ENCODE peak calls at places on chromosomes 7 and 10, in five cellular contexts. One of them, this sample, is unnamed.

GRCh38 chr7:108358553-108358952 is 97.7 kb downstream of the NRCAM start:
- DNase-seq in stomach: no peak
- DNase-seq in AG04450: peak
- DNase-seq in transverse colon: no peak
- DNase-seq in aorta: no peak
- DNase-seq in this sample: no peak

GRCh38 chr10:116989439-116989838 is 15.5 kb downstream of the SHTN1 start:
- DNase-seq in aorta: no peak
- DNase-seq in stomach: no peak
- DNase-seq in transverse colon: no peak
- DNase-seq in AG04450: no peak
- DNase-seq in this sample: no peak

GRCh38 chr7:41969713-41970112 is 266.8 kb upstream of the INHBA start:
- DNase-seq in AG04450: no peak
- DNase-seq in aorta: no peak
- DNase-seq in transverse colon: no peak
- DNase-seq in stomach: no peak
- DNase-seq in this sample: no peak

GRCh38 chr10:32149257-32149955 is 93.2 kb upstream of the KIF5B start:
- DNase-seq in transverse colon: peak
- DNase-seq in stomach: peak
- DNase-seq in AG04450: peak
- DNase-seq in aorta: peak
- DNase-seq in this sample: no peak

GRCh38 chr7:27839099-27839498 is 99.1 kb downstream of the TAX1BP1 start:
- DNase-seq in transverse colon: no peak
- DNase-seq in AG04450: no peak
- DNase-seq in aorta: no peak
- DNase-seq in stomach: no peak
- DNase-seq in this sample: no peak

GRCh38 chr7:130151591-130152269 is 53.5 kb downstream of the TMEM209 start:
- DNase-seq in AG04450: no peak
- DNase-seq in transverse colon: no peak
- DNase-seq in aorta: no peak
- DNase-seq in stomach: no peak
- DNase-seq in this sample: no peak

GRCh38 chr7:30920021-30920583 is 8.4 kb downstream of the AQP1 start:
- DNase-seq in stomach: no peak
- DNase-seq in AG04450: no peak
- DNase-seq in transverse colon: peak
- DNase-seq in aorta: peak
- DNase-seq in this sample: no peak

GRCh38 chr7:138770904-138771303 is 26.9 kb upstream of the TMEM213 start:
- DNase-seq in stomach: no peak
- DNase-seq in aorta: no peak
- DNase-seq in AG04450: no peak
- DNase-seq in transverse colon: no peak
- DNase-seq in this sample: no peak

GRCh38 chr7:123995617-123996326 is 37.1 kb downstream of the TMEM229A start:
- DNase-seq in AG04450: no peak
- DNase-seq in transverse colon: no peak
- DNase-seq in aorta: no peak
- DNase-seq in stomach: no peak
- DNase-seq in this sample: no peak

GRCh38 chr7:17370901-17371550 is 72.6 kb downstream of the AHR start:
- DNase-seq in aorta: no peak
- DNase-seq in transverse colon: no peak
- DNase-seq in AG04450: no peak
- DNase-seq in stomach: no peak
- DNase-seq in this sample: no peak

GRCh38 chr10:43846187-43846680 is 197.6 kb upstream of the ZNF32 start:
- DNase-seq in transverse colon: no peak
- DNase-seq in AG04450: no peak
- DNase-seq in stomach: no peak
- DNase-seq in aorta: peak
- DNase-seq in this sample: no peak

GRCh38 chr7:47191876-47192291 is 390.0 kb downstream of the TNS3 start:
- DNase-seq in AG04450: no peak
- DNase-seq in transverse colon: peak
- DNase-seq in aorta: no peak
- DNase-seq in stomach: no peak
- DNase-seq in this sample: no peak
- H3K27ac ChIP-seq in AG04450: no peak
- H3K27ac ChIP-seq in transverse colon: peak
- H3K27ac ChIP-seq in aorta: no peak
- H3K27ac ChIP-seq in stomach: no peak
- H3K27ac ChIP-seq in this sample: no peak

GRCh38 chr7:152465118-152465387 is 29.2 kb upstream of the KMT2C start:
- DNase-seq in stomach: no peak
- DNase-seq in aorta: no peak
- DNase-seq in AG04450: no peak
- DNase-seq in transverse colon: no peak
- DNase-seq in this sample: no peak

GRCh38 chr7:152463714-152464311 is 28.0 kb upstream of the KMT2C start:
- DNase-seq in aorta: peak
- DNase-seq in AG04450: peak
- DNase-seq in transverse colon: peak
- DNase-seq in stomach: peak
- DNase-seq in this sample: peak

GRCh38 chr7:152462995-152463713 is 27.4 kb upstream of the KMT2C start:
- DNase-seq in aorta: no peak
- DNase-seq in stomach: no peak
- DNase-seq in AG04450: peak
- DNase-seq in transverse colon: no peak
- DNase-seq in this sample: no peak

GRCh38 chr7:152464312-152465117 is 28.7 kb upstream of the KMT2C start:
- DNase-seq in AG04450: peak
- DNase-seq in stomach: peak
- DNase-seq in transverse colon: peak
- DNase-seq in aorta: peak
- DNase-seq in this sample: peak

GRCh38 chr7:152459724-152460251 is 24.0 kb upstream of the KMT2C start:
- DNase-seq in stomach: no peak
- DNase-seq in transverse colon: peak
- DNase-seq in AG04450: no peak
- DNase-seq in aorta: no peak
- DNase-seq in this sample: no peak
- H3K27ac ChIP-seq in stomach: peak
- H3K27ac ChIP-seq in transverse colon: no peak
- H3K27ac ChIP-seq in AG04450: no peak
- H3K27ac ChIP-seq in aorta: no peak
- H3K27ac ChIP-seq in this sample: no peak

GRCh38 chr10:21313691-21314090 is 211.8 kb downstream of the SKIDA1 start:
- DNase-seq in stomach: no peak
- DNase-seq in aorta: no peak
- DNase-seq in AG04450: no peak
- DNase-seq in transverse colon: no peak
- DNase-seq in this sample: no peak
- H3K27ac ChIP-seq in stomach: no peak
- H3K27ac ChIP-seq in aorta: no peak
- H3K27ac ChIP-seq in AG04450: no peak
- H3K27ac ChIP-seq in transverse colon: no peak
- H3K27ac ChIP-seq in this sample: no peak

GRCh38 chr7:2813350-2814185 is 30.5 kb downstream of the GNA12 start:
- DNase-seq in AG04450: no peak
- DNase-seq in transverse colon: no peak
- DNase-seq in stomach: peak
- DNase-seq in aorta: no peak
- DNase-seq in this sample: no peak
- H3K27ac ChIP-seq in AG04450: peak
- H3K27ac ChIP-seq in transverse colon: peak
- H3K27ac ChIP-seq in stomach: peak
- H3K27ac ChIP-seq in aorta: no peak
- H3K27ac ChIP-seq in this sample: no peak

GRCh38 chr10:24375510-24375909 is 166.6 kb downstream of the KIAA1217 start:
- DNase-seq in aorta: no peak
- DNase-seq in AG04450: no peak
- DNase-seq in transverse colon: no peak
- DNase-seq in stomach: no peak
- DNase-seq in this sample: no peak

GRCh38 chr10:24374134-24374915 is 165.4 kb downstream of the KIAA1217 start:
- DNase-seq in AG04450: peak
- DNase-seq in transverse colon: no peak
- DNase-seq in aorta: no peak
- DNase-seq in stomach: no peak
- DNase-seq in this sample: no peak

GRCh38 chr10:24381235-24382010 is 172.5 kb downstream of the KIAA1217 start:
- DNase-seq in aorta: no peak
- DNase-seq in stomach: no peak
- DNase-seq in AG04450: no peak
- DNase-seq in transverse colon: no peak
- DNase-seq in this sample: no peak

GRCh38 chr10:24382045-24382444 is 173.1 kb downstream of the KIAA1217 start:
- DNase-seq in transverse colon: no peak
- DNase-seq in aorta: no peak
- DNase-seq in AG04450: no peak
- DNase-seq in stomach: no peak
- DNase-seq in this sample: no peak

DNA sequence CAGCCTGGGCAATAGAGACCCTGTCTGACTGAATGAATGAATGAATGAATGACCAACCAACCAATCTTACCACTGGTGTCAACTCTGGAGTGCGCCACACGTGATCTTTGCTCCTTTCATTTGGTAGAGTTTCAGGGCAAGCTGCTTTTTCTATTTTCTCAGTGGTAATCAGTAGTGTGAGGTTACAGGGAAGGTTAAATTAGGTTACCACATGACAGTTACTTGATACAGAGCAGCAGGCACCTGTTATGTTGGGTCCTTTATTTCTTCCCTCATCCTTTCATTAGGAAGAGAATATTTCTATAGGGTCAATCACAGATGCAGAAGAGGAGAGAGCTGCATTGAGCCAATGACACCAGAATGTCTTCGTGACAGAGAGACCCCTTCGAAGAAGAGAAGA is 167.8 kb downstream of the KIAA1217 start:
- DNase-seq in stomach: no peak
- DNase-seq in AG04450: no peak
- DNase-seq in aorta: no peak
- DNase-seq in transverse colon: no peak
- DNase-seq in this sample: no peak
- H3K27ac ChIP-seq in stomach: no peak
- H3K27ac ChIP-seq in AG04450: no peak
- H3K27ac ChIP-seq in aorta: no peak
- H3K27ac ChIP-seq in transverse colon: no peak
- H3K27ac ChIP-seq in this sample: no peak

This sample was measured in caudate nucleus.